ENCODE peak calls at places on chromosomes 1 and 21, in four cellular contexts. K, S, M and V are unnamed samples.

GRCh38 chr1:185297986-185298385 is 19.1 kb downstream of the IVNS1ABP start:
- DNase-seq in K (no peak), M (no peak), S (no peak), V (no peak)

GRCh38 chr1:51423098-51423821 is 92.9 kb upstream of the TTC39A start:
- DNase-seq in M (no peak), K (no peak), S (no peak), V (no peak)

GRCh38 chr1:224183591-224184312 is 712 bp downstream of the DEGS1 start:
- DNase-seq in K (peak; percentile 75), M (peak; percentile 78), S (peak; percentile 63), V (peak; percentile 88)

GRCh38 chr1:86409416-86410021 is 13.4 kb upstream of the ODF2L start:
- DNase-seq in S (no peak), M (no peak), K (no peak), V (no peak)

GRCh38 chr1:245871881-245872280 is 635.2 kb downstream of the SMYD3 start:
- DNase-seq in S (no peak), K (no peak), M (no peak), V (no peak)

GRCh38 chr1:162868972-162869371 is 8.0 kb upstream of the CCDC190 start:
- DNase-seq in S (no peak), M (no peak), K (no peak), V (no peak)

GRCh38 chr1:182163821-182164223 is 102.3 kb upstream of the ZNF648 start:
- DNase-seq in S (no peak), K (no peak), M (peak; percentile 85), V (no peak)

GRCh38 chr1:223887724-223888428 is 42.1 kb upstream of the TP53BP2 start:
- DNase-seq in S (peak; percentile 99), K (no peak), M (peak; percentile 63), V (peak; percentile 83)

GRCh38 chr1:105073660-105074059 is 1324.0 kb downstream of the AMY1C start:
- DNase-seq in S (peak; percentile 57), M (no peak), K (no peak), V (no peak)

GRCh38 chr1:156767879-156768608 is 709 bp downstream of the PRCC start:
- DNase-seq in M (peak; percentile 73), K (no peak), S (no peak), V (peak; percentile 86)

GRCh38 chr1:161478985-161479384 is 26.3 kb upstream of the FCGR2A start:
- DNase-seq in M (no peak), K (no peak), S (no peak), V (peak; percentile 46)

GRCh38 chr1:28341591-28341990 is 12.8 kb downstream of the MED18 start:
- DNase-seq in M (no peak), S (peak; percentile 78), K (no peak), V (no peak)

GRCh38 chr1:246780264-246780663 is 56.1 kb downstream of the SCCPDH start:
- DNase-seq in S (no peak), K (no peak), M (no peak), V (no peak)

GRCh38 chr1:65069186-65069585 is 78.8 kb upstream of the AK4 start:
- DNase-seq in M (no peak), S (no peak), K (peak; percentile 60), V (no peak)

GRCh38 chr1:226041419-226041818 is 21.1 kb upstream of the H3-3A start:
- DNase-seq in S (no peak), K (no peak), M (no peak), V (no peak)

GRCh38 chr1:108858541-108858940 is 1.6 kb upstream of the AKNAD1 start:
- DNase-seq in K (no peak), S (no peak), M (no peak), V (no peak)

GRCh38 chr21:33584455-33584854 is 4.0 kb downstream of the DONSON start:
- DNase-seq in M (no peak), K (no peak), S (no peak), V (no peak)

GRCh38 chr1:23101101-23101827 is 67.4 kb downstream of the LUZP1 start:
- DNase-seq in M (no peak), K (no peak), S (peak; percentile 30), V (no peak)
- H3K27ac ChIP-seq in M (peak overlapping the region; percentile 31), K (no peak overlapping the region), S (peak overlapping the region; percentile 86), V (no peak overlapping the region)

DNA sequence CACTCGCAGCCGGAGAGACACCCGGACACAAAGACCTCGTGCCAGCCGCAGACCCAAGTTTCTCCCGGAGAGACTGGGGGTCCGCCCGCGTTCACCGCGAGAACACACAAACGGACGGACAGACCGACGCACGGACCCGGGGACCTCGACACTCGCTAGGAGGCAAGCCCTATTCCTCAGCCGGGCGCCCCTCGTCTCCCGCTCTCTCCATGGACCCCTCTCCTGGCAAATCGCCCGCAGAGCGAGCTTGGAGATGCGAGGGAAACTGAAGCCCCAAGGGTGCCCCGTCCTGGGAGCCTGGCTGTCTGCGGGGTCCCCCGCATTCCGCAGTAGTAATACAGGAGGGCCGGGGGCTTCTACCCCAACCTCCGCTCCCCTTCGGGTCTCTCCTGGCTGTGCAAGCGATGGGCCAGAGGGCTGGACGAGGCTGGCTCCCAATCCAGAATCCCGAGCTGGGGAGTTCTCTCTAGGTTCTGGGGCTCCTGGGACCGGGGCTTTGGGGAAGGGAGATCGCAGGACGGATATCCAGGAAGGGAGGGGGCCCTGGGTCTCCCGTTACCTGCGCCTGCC is 533 bp downstream of the SYT6 start:
- DNase-seq in S (no peak), K (no peak), M (peak; percentile 56), V (no peak)
- H3K4me3 ChIP-seq in S (no peak overlapping the region), K (peak overlapping the region; percentile 46), M (peak overlapping the region; percentile 67), V (no peak overlapping the region)

GRCh38 chr1:177984761-177985160 is 14.9 kb upstream of the SEC16B start:
- DNase-seq in S (no peak), K (no peak), M (no peak), V (no peak)
- H3K27ac ChIP-seq in S (no peak overlapping the region), K (no peak overlapping the region), M (no peak overlapping the region), V (no peak overlapping the region)

GRCh38 chr1:200893411-200893901 is 1.2 kb upstream of the INAVA start:
- DNase-seq in K (no peak), M (no peak), S (peak; percentile 91), V (peak; percentile 17)

GRCh38 chr1:200896571-200897187 is 2.0 kb downstream of the INAVA start:
- DNase-seq in S (peak; percentile 100), K (no peak), M (no peak), V (peak; percentile 43)

GRCh38 chr1:200895801-200896570 is 1.3 kb downstream of the INAVA start:
- DNase-seq in M (no peak), K (no peak), S (peak; percentile 31), V (no peak)

GRCh38 chr1:200895448-200895799 is 724 bp downstream of the INAVA start:
- DNase-seq in S (peak; percentile 62), M (no peak), K (no peak), V (no peak)

DNA sequence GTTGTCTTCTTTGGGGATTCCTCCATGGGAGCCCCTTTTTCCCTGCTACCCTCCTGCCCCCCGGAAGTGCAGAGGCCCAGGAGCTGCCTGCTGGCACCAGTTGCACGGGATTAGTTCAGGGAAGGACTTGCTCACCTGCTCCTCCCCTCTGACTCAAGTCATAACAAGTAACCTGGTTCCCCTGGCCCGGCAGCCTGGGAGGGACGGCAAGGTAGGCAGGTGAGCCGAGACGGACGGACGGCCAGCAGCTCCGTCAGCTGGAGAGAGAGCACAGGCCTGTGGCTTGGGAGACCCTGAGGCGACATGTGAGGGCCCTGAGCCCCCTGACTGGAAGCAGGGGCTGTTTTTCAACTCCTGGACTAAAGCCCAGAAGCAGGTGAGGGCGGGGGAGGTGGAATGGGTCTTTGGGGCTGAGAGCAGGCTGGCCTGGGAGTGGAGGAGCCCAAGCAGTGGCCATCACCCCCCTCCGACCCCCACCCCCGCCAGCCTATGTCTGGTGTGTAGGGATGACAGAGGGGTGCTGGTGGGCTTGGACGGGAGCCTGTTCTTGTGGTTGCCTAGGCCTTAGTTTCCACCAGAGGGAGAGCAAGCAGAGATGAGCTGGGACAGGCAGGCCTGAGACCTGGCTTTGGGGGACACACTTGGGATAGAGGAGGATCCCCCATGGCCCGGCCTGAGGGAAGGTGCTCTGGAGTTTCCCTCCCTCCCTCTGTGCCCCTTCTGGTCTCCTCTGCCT is at the start of gene INAVA:
- DNase-seq in M (no peak), S (peak; percentile 99), K (no peak), V (peak; percentile 33)
- H3K4me3 ChIP-seq in M (no peak within 1 kb of the TSS), S (peak within 1 kb of the TSS; percentile 67), K (no peak within 1 kb of the TSS), V (no peak within 1 kb of the TSS)

GRCh38 chr21:20661221-20661620 is 337.0 kb upstream of the NCAM2 start:
- DNase-seq in M (no peak), K (no peak), S (no peak), V (no peak)
- H3K27ac ChIP-seq in M (no peak overlapping the region), K (no peak overlapping the region), S (no peak overlapping the region), V (no peak overlapping the region)

DNA sequence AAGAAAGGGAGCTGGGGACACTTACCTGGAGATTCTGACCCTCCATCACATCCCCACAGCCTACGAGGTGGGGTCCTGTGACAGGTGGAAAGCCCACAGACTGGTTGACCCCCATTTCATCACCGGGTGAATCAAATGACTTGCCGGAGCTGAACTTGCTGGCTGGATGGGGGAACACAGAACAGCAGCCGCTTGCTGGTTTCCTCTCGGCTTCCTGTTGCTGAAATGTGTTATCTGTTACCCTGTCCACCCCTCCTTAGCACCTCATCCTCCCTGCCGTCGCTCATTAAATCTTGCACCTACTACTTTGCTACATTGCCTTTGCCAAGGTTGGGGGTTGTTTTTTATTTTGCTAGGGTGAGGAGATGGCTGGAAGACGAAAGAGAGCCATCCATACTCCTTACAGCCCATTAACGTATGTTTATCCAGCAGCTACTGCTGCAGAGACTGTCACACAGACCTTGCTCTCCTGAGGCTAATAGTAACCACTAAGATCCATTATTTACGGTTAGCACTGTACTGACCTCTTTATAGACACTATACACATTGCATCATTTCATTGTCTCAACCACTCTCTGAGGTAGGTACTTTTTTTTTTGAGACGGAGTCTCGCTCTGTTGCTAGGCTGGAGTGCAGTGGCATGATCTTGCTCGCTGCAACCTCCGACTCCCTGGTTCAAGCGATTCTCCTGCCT is 7.0 kb downstream of the PAFAH2 start:
- DNase-seq in K (peak; percentile 79), S (no peak), M (no peak), V (no peak)
- H3K4me3 ChIP-seq in K (peak overlapping the region; percentile 62), S (no peak overlapping the region), M (no peak overlapping the region), V (no peak overlapping the region)

DNA sequence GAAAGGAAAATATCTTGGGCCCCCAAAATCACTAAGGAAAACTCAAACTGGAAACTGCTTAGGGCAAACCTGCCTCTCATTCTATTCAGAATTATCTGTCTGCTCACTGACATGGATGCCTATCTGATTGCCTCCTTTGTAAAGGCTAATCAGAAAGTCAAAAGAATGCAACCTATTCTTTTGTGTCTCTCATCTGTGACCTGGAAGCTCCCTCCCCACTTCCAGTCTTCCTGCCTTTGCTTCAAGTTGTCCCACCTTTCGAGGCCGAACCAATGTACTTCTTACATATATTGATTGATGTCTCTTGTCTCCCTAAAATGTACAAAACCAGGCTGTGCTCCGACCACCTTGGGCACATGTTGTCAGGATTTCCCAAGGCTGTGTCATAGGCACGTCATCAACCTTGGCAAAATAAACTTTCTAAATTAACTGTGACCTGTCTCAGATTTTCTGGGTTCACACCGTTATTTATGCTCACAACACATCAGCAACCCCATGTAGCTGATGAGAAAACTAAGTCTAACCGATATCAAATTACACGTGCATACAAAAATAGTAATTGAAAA is 302.3 kb upstream of the NRIP1 start:
- DNase-seq in K (no peak), S (no peak), M (no peak), V (no peak)
- H3K27ac ChIP-seq in K (no peak overlapping the region), S (no peak overlapping the region), M (no peak overlapping the region), V (no peak overlapping the region)